ENCODE peak calls at places on chromosomes 2 and 18, in four cellular contexts. P is A549, U is upper lobe of right lung, Z is thoracic aorta. Q is an unnamed sample.

GRCh38 chr2:149329068-149329467 is 1.3 kb upstream of the LYPD6 start:
- DNase-seq in P (no peak), U (no peak), Z (no peak), Q (no peak)

GRCh38 chr2:54669677-54670484 is 53.6 kb upstream of the EML6 start:
- DNase-seq in P (peak; percentile 62), U (no peak), Z (no peak), Q (peak; percentile 84)

GRCh38 chr2:10132596-10132995 is 10.1 kb downstream of the RRM2 start:
- DNase-seq in P (no peak), U (no peak), Z (no peak), Q (no peak)

GRCh38 chr2:215624423-215624829 is 188.6 kb upstream of the FN1 start:
- DNase-seq in P (peak; percentile 56), U (no peak), Z (peak; percentile 50), Q (peak; percentile 92)

GRCh38 chr2:157809212-157809611 is 66.9 kb downstream of the ACVR1 start:
- DNase-seq in P (no peak), U (no peak), Z (no peak), Q (no peak)

GRCh38 chr2:170019060-170019805 is 158.7 kb upstream of the MYO3B start:
- DNase-seq in P (no peak), U (no peak), Z (no peak), Q (no peak)

GRCh38 chr2:39133215-39133851 is 12.5 kb upstream of the SOS1 start:
- DNase-seq in P (no peak), U (no peak), Z (no peak), Q (no peak)

GRCh38 chr2:7377861-7378569 is 460.8 kb downstream of the RNF144A start:
- DNase-seq in P (no peak), U (peak; percentile 65), Z (no peak), Q (peak; percentile 66)

GRCh38 chr2:23430263-23430662 is 45.3 kb downstream of the KLHL29 start:
- DNase-seq in P (no peak), U (no peak), Z (no peak), Q (no peak)

GRCh38 chr2:190340369-190340768 is 3.0 kb upstream of the INPP1 start:
- DNase-seq in P (peak; percentile 74), U (no peak), Z (no peak), Q (no peak)

GRCh38 chr2:63763336-63764056 is 78.2 kb upstream of the UGP2 start:
- DNase-seq in P (no peak), U (no peak), Z (no peak), Q (no peak)

GRCh38 chr18:76487782-76488181 is 7.3 kb downstream of the ZNF516 start:
- DNase-seq in P (no peak), U (no peak), Z (no peak), Q (no peak)

GRCh38 chr2:109382236-109382930 is 231.4 kb downstream of the SEPTIN10 start:
- DNase-seq in P (no peak), U (peak; percentile 56), Z (no peak), Q (peak; percentile 53)

GRCh38 chr2:222504191-222504590 is 79.8 kb downstream of the SGPP2 start:
- DNase-seq in P (no peak), U (no peak), Z (no peak), Q (no peak)

GRCh38 chr18:5909130-5909529 is 13.8 kb upstream of the TMEM200C start:
- DNase-seq in P (no peak), U (no peak), Z (no peak), Q (no peak)

GRCh38 chr2:192029089-192029488 is 165.6 kb downstream of the TMEFF2 start:
- DNase-seq in P (peak; percentile 69), U (no peak), Z (no peak), Q (no peak)

GRCh38 chr2:183927367-183928355 is 670.7 kb upstream of the ZNF804A start:
- DNase-seq in P (no peak), U (no peak), Z (no peak), Q (peak; percentile 70)

GRCh38 chr2:119126650-119127049 is 31.9 kb downstream of the C1QL2 start:
- DNase-seq in P (peak; percentile 34), U (peak; percentile 78), Z (no peak), Q (no peak)

GRCh38 chr2:235555356-235555755 is 61.5 kb downstream of the AGAP1 start:
- DNase-seq in P (no peak), U (no peak), Z (no peak), Q (peak; percentile 21)

GRCh38 chr2:216221806-216222205 is 112.7 kb downstream of the XRCC5 start:
- DNase-seq in P (no peak), U (no peak), Z (no peak), Q (no peak)

GRCh38 chr18:44309185-44309584 is 371.5 kb upstream of the SETBP1 start:
- DNase-seq in P (no peak), U (no peak), Z (no peak), Q (no peak)

DNA sequence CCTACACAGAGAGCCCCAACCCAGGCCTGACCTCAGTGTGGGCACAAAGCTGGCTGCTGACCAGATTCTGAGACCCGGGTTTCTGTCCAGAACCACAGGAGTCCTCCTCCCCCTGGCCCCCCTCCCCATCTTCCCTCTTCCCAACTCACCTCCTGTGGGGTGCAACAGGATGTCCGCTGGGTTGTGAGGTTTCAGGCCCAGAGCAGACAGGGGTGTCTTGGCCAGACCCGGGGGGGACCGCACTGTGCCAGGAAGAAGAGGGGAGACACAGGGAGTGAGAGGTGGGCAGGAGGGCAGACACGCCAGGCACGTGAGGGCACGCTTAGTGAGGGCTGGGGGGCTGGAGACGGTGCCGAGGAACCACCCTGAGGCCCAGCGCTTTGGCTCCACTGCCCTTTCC is 171.5 kb downstream of the TNS1 start:
- DNase-seq in P (no peak), U (no peak), Z (no peak), Q (no peak)
- H3K4me1 ChIP-seq in P (no peaks in the 10 kb centered on the region), U (peaks cover 42% of the 10 kb centered on the region), Z (peaks cover 100% of the 10 kb centered on the region), Q (peaks cover 94% of the 10 kb centered on the region)

GRCh38 chr2:200308421-200309295 is 2.2 kb downstream of the SPATS2L start:
- DNase-seq in P (no peak), U (no peak), Z (no peak), Q (no peak)
- H3K4me1 ChIP-seq in P (peaks cover 47% of the 10 kb centered on the region), U (peaks cover 37% of the 10 kb centered on the region), Z (peaks cover 52% of the 10 kb centered on the region), Q (peaks cover 40% of the 10 kb centered on the region)

GRCh38 chr2:233414777-233415570 is 60.7 kb downstream of the DGKD start:
- DNase-seq in P (peak; percentile 66), U (no peak), Z (peak; percentile 34), Q (no peak)
- H3K4me1 ChIP-seq in P (peaks cover 77% of the 10 kb centered on the region), U (peaks cover 43% of the 10 kb centered on the region), Z (peaks cover 62% of the 10 kb centered on the region), Q (peaks cover 44% of the 10 kb centered on the region)

GRCh38 chr18:31983976-31984375 is 34.6 kb upstream of the RNF125 start:
- DNase-seq in P (no peak), U (no peak), Z (no peak), Q (no peak)
- H3K4me1 ChIP-seq in P (no peaks in the 10 kb centered on the region), U (no peaks in the 10 kb centered on the region), Z (peaks cover 8% of the 10 kb centered on the region), Q (no peaks in the 10 kb centered on the region)

GRCh38 chr2:46349115-46349547 is 51.9 kb downstream of the EPAS1 start:
- DNase-seq in P (no peak), U (no peak), Z (no peak), Q (no peak)
- H3K4me1 ChIP-seq in P (peaks cover 4% of the 10 kb centered on the region), U (peaks cover 68% of the 10 kb centered on the region), Z (peaks cover 56% of the 10 kb centered on the region), Q (no peaks in the 10 kb centered on the region)

GRCh38 chr2:75606851-75607798 is 39.5 kb upstream of the MRPL19 start:
- DNase-seq in P (no peak), U (no peak), Z (no peak), Q (no peak)

GRCh38 chr2:75604479-75604878 is 42.1 kb upstream of the MRPL19 start:
- DNase-seq in P (no peak), U (no peak), Z (no peak), Q (no peak)

GRCh38 chr2:75607988-75608683 is 38.4 kb upstream of the MRPL19 start:
- DNase-seq in P (no peak), U (no peak), Z (no peak), Q (no peak)

GRCh38 chr2:75603477-75603876 is 42.7 kb upstream of the EVA1A start:
- DNase-seq in P (no peak), U (no peak), Z (no peak), Q (no peak)

DNA sequence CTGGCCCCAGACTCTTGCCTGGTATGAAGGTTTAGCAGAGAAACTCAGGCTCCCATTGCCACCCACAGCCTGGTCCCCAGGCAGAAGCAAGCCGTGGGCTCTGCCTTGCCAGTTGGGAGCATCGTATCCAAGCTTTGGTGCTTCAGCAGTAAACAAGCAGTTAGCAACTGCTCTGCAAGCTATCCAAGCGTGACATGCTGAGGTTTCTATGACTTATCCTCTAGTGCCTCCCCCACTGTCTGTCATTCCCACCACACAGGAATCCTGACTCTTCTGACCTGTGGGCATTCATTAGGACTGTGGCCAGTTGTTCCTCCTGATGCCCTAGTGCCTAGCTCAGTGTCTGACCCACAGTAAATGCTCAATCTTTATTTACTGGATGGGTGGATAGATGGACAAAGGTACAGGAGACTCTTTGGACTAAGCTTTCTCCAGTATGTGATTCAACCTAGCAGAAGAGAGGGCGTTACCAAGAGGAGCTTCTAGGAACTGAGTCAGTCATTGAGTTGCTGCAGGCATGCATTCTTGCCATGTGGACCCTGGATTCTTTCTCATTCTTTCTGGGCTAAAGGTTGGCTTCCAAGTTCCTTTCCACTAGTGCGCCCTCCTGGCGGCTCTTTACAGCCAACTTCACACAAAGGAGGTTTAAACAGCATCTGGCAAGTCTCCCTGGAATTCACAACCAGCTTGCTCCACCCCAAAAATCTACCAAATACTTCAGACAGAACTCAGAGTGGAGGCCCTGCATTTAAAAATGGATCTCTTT is 40.6 kb upstream of the MRPL19 start:
- DNase-seq in P (peak; percentile 70), U (no peak), Z (no peak), Q (no peak)
- H3K4me1 ChIP-seq in P (peaks cover 60% of the 10 kb centered on the region), U (no peaks in the 10 kb centered on the region), Z (no peaks in the 10 kb centered on the region), Q (no peaks in the 10 kb centered on the region)

GRCh38 chr2:18376936-18377335 is 183.5 kb downstream of the RDH14 start:
- DNase-seq in P (no peak), U (no peak), Z (no peak), Q (no peak)
- H3K4me1 ChIP-seq in P (peaks cover 3% of the 10 kb centered on the region), U (no peaks in the 10 kb centered on the region), Z (peaks cover 7% of the 10 kb centered on the region), Q (no peaks in the 10 kb centered on the region)

GRCh38 chr18:58231930-58232329 is 187.9 kb downstream of the NEDD4L start:
- DNase-seq in P (no peak), U (no peak), Z (no peak), Q (no peak)

GRCh38 chr18:58230438-58231179 is 186.6 kb downstream of the NEDD4L start:
- DNase-seq in P (peak; percentile 68), U (no peak), Z (no peak), Q (no peak)

GRCh38 chr18:58234359-58234741 is 190.3 kb downstream of the NEDD4L start:
- DNase-seq in P (no peak), U (no peak), Z (no peak), Q (no peak)

GRCh38 chr18:58232674-58233073 is 188.6 kb downstream of the NEDD4L start:
- DNase-seq in P (no peak), U (no peak), Z (no peak), Q (no peak)

DNA sequence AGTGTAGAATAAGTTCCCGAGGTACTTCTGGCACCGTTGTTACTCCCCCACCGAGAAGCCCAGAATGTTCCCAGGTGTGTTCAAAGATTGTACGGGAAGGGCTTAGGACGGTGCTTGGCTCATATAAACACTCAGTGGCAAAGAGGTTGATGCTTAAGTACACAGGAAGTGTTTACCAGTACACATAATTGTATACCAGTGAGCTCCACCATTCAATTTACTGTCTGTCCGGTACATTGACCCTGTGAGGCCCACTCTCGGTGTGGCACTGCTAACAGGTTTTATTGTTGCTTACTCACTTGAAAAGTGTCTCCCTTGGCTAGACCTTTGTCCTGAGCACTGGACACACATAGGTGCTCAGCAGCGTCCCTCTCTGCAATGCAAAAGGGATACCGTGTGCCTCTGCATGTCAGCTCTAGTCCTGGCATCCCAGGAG is 191.0 kb downstream of the NEDD4L start:
- DNase-seq in P (no peak), U (no peak), Z (no peak), Q (no peak)
- H3K4me1 ChIP-seq in P (peaks cover 53% of the 10 kb centered on the region), U (peaks cover 9% of the 10 kb centered on the region), Z (no peaks in the 10 kb centered on the region), Q (peaks cover 30% of the 10 kb centered on the region)

Q was measured in sigmoid colon.